ENCODE peak calls at places on chromosomes 7 and 10, in ten cellular contexts. Q is CD4-positive, alpha-beta T cell; U is anterior cingulate cortex; V is GM03348; D is EL; N is Karpas-422; T is CD4-positive, CD25-positive, alpha-beta regulatory T cell; G is uterus; M is NCI-H1092; W is iris pigment epithelial cell. J is an unnamed sample.
A peak's percentile ranks its signal among the peaks of the same experiment; 100 is the strongest.

GRCh38 chr7:148722340-148723165 is 23.9 kb downstream of the CUL1 start:
- DNase-seq in M (peak; percentile 6), V (no peak), G (no peak), N (no peak), W (no peak), T (no peak), Q (no peak), U (no peak), D (no peak), J (no peak)

GRCh38 chr7:43108255-43109011 is 4.0 kb upstream of the HECW1 start:
- DNase-seq in V (peak; percentile 72), W (peak; percentile 55), U (peak; percentile 3), Q (peak; percentile 24), M (peak; percentile 0), G (no peak), D (peak; percentile 57), T (peak; percentile 36), N (peak; percentile 87), J (peak; percentile 75)

GRCh38 chr7:48025630-48026029 is 3.3 kb downstream of the SUN3 start:
- DNase-seq in G (no peak), M (no peak), N (no peak), T (no peak), Q (no peak), U (no peak), W (peak; percentile 11), V (no peak), D (no peak), J (no peak)

GRCh38 chr10:78557433-78557925 is 511.3 kb upstream of the ZMIZ1 start:
- DNase-seq in D (no peak), N (no peak), Q (no peak), V (no peak), M (no peak), T (no peak), G (no peak), W (no peak), U (no peak), J (no peak)

GRCh38 chr10:122163182-122164027 is 107.7 kb upstream of the BTBD16 start:
- DNase-seq in T (no peak), D (peak; percentile 60), V (peak; percentile 67), Q (no peak), N (no peak), U (no peak), W (no peak), M (peak; percentile 71), G (no peak), J (no peak)

GRCh38 chr7:6416516-6417145 is 31.1 kb downstream of the DAGLB start:
- DNase-seq in M (no peak), V (no peak), Q (no peak), W (peak; percentile 50), T (no peak), U (no peak), G (no peak), N (no peak), D (no peak), J (no peak)

GRCh38 chr10:101322266-101323151 is 31.5 kb upstream of the BTRC start:
- DNase-seq in T (no peak), U (no peak), N (no peak), D (no peak), V (no peak), M (no peak), G (no peak), Q (no peak), W (no peak), J (no peak)

GRCh38 chr10:98030991-98031431 is 590 bp upstream of the CRTAC1 start:
- DNase-seq in W (no peak), T (no peak), D (no peak), V (peak; percentile 33), M (no peak), U (no peak), N (no peak), G (no peak), Q (no peak), J (no peak)